ENCODE peak calls at places on chromosomes 7 and 10, in six cellular contexts. One of them, this sample, is unnamed.

GRCh38 chr10:61465807-61466425 is 12.7 kb upstream of the TMEM26 start:
- DNase-seq in stimulated activated naive CD4-positive, alpha-beta T cell treated with Interleukin-2 at 50 U/mL for 16 hours: no peak
- DNase-seq in KBM-7: peak; percentile 36
- DNase-seq in stimulated activated CD4-positive, alpha-beta T cell treated with anti-CD3 and anti-CD28 coated beads, Interleukin-2, amount 100 ng/mL, for 48 hours: no peak
- DNase-seq in MCF 10A: peak; percentile 28
- DNase-seq in EL: no peak
- DNase-seq in this sample: no peak

GRCh38 chr10:14200645-14201534 is 129.8 kb downstream of the FRMD4A start:
- DNase-seq in stimulated activated naive CD4-positive, alpha-beta T cell treated with Interleukin-2 at 50 U/mL for 16 hours: no peak
- DNase-seq in KBM-7: no peak
- DNase-seq in stimulated activated CD4-positive, alpha-beta T cell treated with anti-CD3 and anti-CD28 coated beads, Interleukin-2, amount 100 ng/mL, for 48 hours: peak; percentile 12
- DNase-seq in MCF 10A: peak; percentile 11
- DNase-seq in EL: peak; percentile 9
- DNase-seq in this sample: peak; percentile 18

GRCh38 chr10:132543916-132544743 is 6.5 kb downstream of the INPP5A start:
- DNase-seq in stimulated activated naive CD4-positive, alpha-beta T cell treated with Interleukin-2 at 50 U/mL for 16 hours: no peak
- DNase-seq in KBM-7: no peak
- DNase-seq in stimulated activated CD4-positive, alpha-beta T cell treated with anti-CD3 and anti-CD28 coated beads, Interleukin-2, amount 100 ng/mL, for 48 hours: no peak
- DNase-seq in MCF 10A: no peak
- DNase-seq in EL: no peak
- DNase-seq in this sample: no peak

GRCh38 chr10:127196227-127196954 is at the start of gene INSYN2A:
- DNase-seq in stimulated activated naive CD4-positive, alpha-beta T cell treated with Interleukin-2 at 50 U/mL for 16 hours: no peak
- DNase-seq in KBM-7: no peak
- DNase-seq in stimulated activated CD4-positive, alpha-beta T cell treated with anti-CD3 and anti-CD28 coated beads, Interleukin-2, amount 100 ng/mL, for 48 hours: no peak
- DNase-seq in MCF 10A: peak; percentile 30
- DNase-seq in EL: peak; percentile 71
- DNase-seq in this sample: no peak

GRCh38 chr7:123797673-123798526 is 47.1 kb upstream of the HYAL4 start:
- DNase-seq in stimulated activated naive CD4-positive, alpha-beta T cell treated with Interleukin-2 at 50 U/mL for 16 hours: no peak
- DNase-seq in KBM-7: peak; percentile 53
- DNase-seq in stimulated activated CD4-positive, alpha-beta T cell treated with anti-CD3 and anti-CD28 coated beads, Interleukin-2, amount 100 ng/mL, for 48 hours: no peak
- DNase-seq in MCF 10A: peak; percentile 95
- DNase-seq in EL: peak; percentile 55
- DNase-seq in this sample: peak; percentile 67

GRCh38 chr10:11625019-11625735 is 13.7 kb upstream of the USP6NL start:
- DNase-seq in stimulated activated naive CD4-positive, alpha-beta T cell treated with Interleukin-2 at 50 U/mL for 16 hours: no peak
- DNase-seq in KBM-7: no peak
- DNase-seq in stimulated activated CD4-positive, alpha-beta T cell treated with anti-CD3 and anti-CD28 coated beads, Interleukin-2, amount 100 ng/mL, for 48 hours: no peak
- DNase-seq in MCF 10A: no peak
- DNase-seq in EL: no peak
- DNase-seq in this sample: no peak

GRCh38 chr10:10870523-10871241 is 147.0 kb upstream of the CELF2 start:
- DNase-seq in stimulated activated naive CD4-positive, alpha-beta T cell treated with Interleukin-2 at 50 U/mL for 16 hours: no peak
- DNase-seq in KBM-7: peak; percentile 46
- DNase-seq in stimulated activated CD4-positive, alpha-beta T cell treated with anti-CD3 and anti-CD28 coated beads, Interleukin-2, amount 100 ng/mL, for 48 hours: no peak
- DNase-seq in MCF 10A: no peak
- DNase-seq in EL: no peak
- DNase-seq in this sample: no peak

GRCh38 chr7:26199301-26200112 is 1.0 kb downstream of the HNRNPA2B1 start:
- DNase-seq in stimulated activated naive CD4-positive, alpha-beta T cell treated with Interleukin-2 at 50 U/mL for 16 hours: peak; percentile 71
- DNase-seq in KBM-7: peak; percentile 82
- DNase-seq in stimulated activated CD4-positive, alpha-beta T cell treated with anti-CD3 and anti-CD28 coated beads, Interleukin-2, amount 100 ng/mL, for 48 hours: peak; percentile 50
- DNase-seq in MCF 10A: peak; percentile 66
- DNase-seq in EL: no peak
- DNase-seq in this sample: peak; percentile 50

GRCh38 chr10:92638037-92638436 is 45.1 kb downstream of the KIF11 start:
- DNase-seq in stimulated activated naive CD4-positive, alpha-beta T cell treated with Interleukin-2 at 50 U/mL for 16 hours: no peak
- DNase-seq in KBM-7: no peak
- DNase-seq in stimulated activated CD4-positive, alpha-beta T cell treated with anti-CD3 and anti-CD28 coated beads, Interleukin-2, amount 100 ng/mL, for 48 hours: no peak
- DNase-seq in MCF 10A: no peak
- DNase-seq in EL: no peak
- DNase-seq in this sample: no peak

GRCh38 chr10:1284076-1284475 is 227.9 kb downstream of the WDR37 start:
- DNase-seq in stimulated activated naive CD4-positive, alpha-beta T cell treated with Interleukin-2 at 50 U/mL for 16 hours: no peak
- DNase-seq in KBM-7: no peak
- DNase-seq in stimulated activated CD4-positive, alpha-beta T cell treated with anti-CD3 and anti-CD28 coated beads, Interleukin-2, amount 100 ng/mL, for 48 hours: no peak
- DNase-seq in MCF 10A: no peak
- DNase-seq in EL: no peak
- DNase-seq in this sample: no peak

GRCh38 chr7:77687747-77688144 is 8.5 kb upstream of the RSBN1L start:
- DNase-seq in stimulated activated naive CD4-positive, alpha-beta T cell treated with Interleukin-2 at 50 U/mL for 16 hours: no peak
- DNase-seq in KBM-7: no peak
- DNase-seq in stimulated activated CD4-positive, alpha-beta T cell treated with anti-CD3 and anti-CD28 coated beads, Interleukin-2, amount 100 ng/mL, for 48 hours: no peak
- DNase-seq in MCF 10A: no peak
- DNase-seq in EL: no peak
- DNase-seq in this sample: no peak

GRCh38 chr7:94060772-94061171 is 56.6 kb upstream of the BET1 start:
- DNase-seq in stimulated activated naive CD4-positive, alpha-beta T cell treated with Interleukin-2 at 50 U/mL for 16 hours: no peak
- DNase-seq in KBM-7: no peak
- DNase-seq in stimulated activated CD4-positive, alpha-beta T cell treated with anti-CD3 and anti-CD28 coated beads, Interleukin-2, amount 100 ng/mL, for 48 hours: no peak
- DNase-seq in MCF 10A: no peak
- DNase-seq in EL: peak; percentile 52
- DNase-seq in this sample: no peak

GRCh38 chr7:138890782-138891445 is 90.3 kb downstream of the KIAA1549 start:
- DNase-seq in stimulated activated naive CD4-positive, alpha-beta T cell treated with Interleukin-2 at 50 U/mL for 16 hours: no peak
- DNase-seq in KBM-7: no peak
- DNase-seq in stimulated activated CD4-positive, alpha-beta T cell treated with anti-CD3 and anti-CD28 coated beads, Interleukin-2, amount 100 ng/mL, for 48 hours: no peak
- DNase-seq in MCF 10A: no peak
- DNase-seq in EL: peak; percentile 91
- DNase-seq in this sample: no peak

GRCh38 chr7:144824360-144824759 is 11.5 kb downstream of the TPK1 start:
- DNase-seq in stimulated activated naive CD4-positive, alpha-beta T cell treated with Interleukin-2 at 50 U/mL for 16 hours: no peak
- DNase-seq in KBM-7: no peak
- DNase-seq in stimulated activated CD4-positive, alpha-beta T cell treated with anti-CD3 and anti-CD28 coated beads, Interleukin-2, amount 100 ng/mL, for 48 hours: no peak
- DNase-seq in MCF 10A: peak; percentile 60
- DNase-seq in EL: peak; percentile 63
- DNase-seq in this sample: no peak

GRCh38 chr7:159144756-159145543 is at the start of gene VIPR2:
- DNase-seq in stimulated activated naive CD4-positive, alpha-beta T cell treated with Interleukin-2 at 50 U/mL for 16 hours: no peak
- DNase-seq in KBM-7: no peak
- DNase-seq in stimulated activated CD4-positive, alpha-beta T cell treated with anti-CD3 and anti-CD28 coated beads, Interleukin-2, amount 100 ng/mL, for 48 hours: peak; percentile 15
- DNase-seq in MCF 10A: no peak
- DNase-seq in EL: no peak
- DNase-seq in this sample: no peak

GRCh38 chr10:102342958-102343357 is 52.5 kb upstream of the NFKB2 start:
- DNase-seq in stimulated activated naive CD4-positive, alpha-beta T cell treated with Interleukin-2 at 50 U/mL for 16 hours: no peak
- DNase-seq in KBM-7: no peak
- DNase-seq in stimulated activated CD4-positive, alpha-beta T cell treated with anti-CD3 and anti-CD28 coated beads, Interleukin-2, amount 100 ng/mL, for 48 hours: no peak
- DNase-seq in MCF 10A: peak; percentile 61
- DNase-seq in EL: peak; percentile 70
- DNase-seq in this sample: no peak

GRCh38 chr7:16786257-16786656 is 18.5 kb downstream of the AGR2 start:
- DNase-seq in stimulated activated naive CD4-positive, alpha-beta T cell treated with Interleukin-2 at 50 U/mL for 16 hours: no peak
- DNase-seq in KBM-7: no peak
- DNase-seq in stimulated activated CD4-positive, alpha-beta T cell treated with anti-CD3 and anti-CD28 coated beads, Interleukin-2, amount 100 ng/mL, for 48 hours: no peak
- DNase-seq in MCF 10A: no peak
- DNase-seq in EL: no peak
- DNase-seq in this sample: no peak

GRCh38 chr7:34277016-34277800 is 371.9 kb downstream of the BMPER start:
- DNase-seq in stimulated activated naive CD4-positive, alpha-beta T cell treated with Interleukin-2 at 50 U/mL for 16 hours: no peak
- DNase-seq in KBM-7: peak; percentile 8
- DNase-seq in stimulated activated CD4-positive, alpha-beta T cell treated with anti-CD3 and anti-CD28 coated beads, Interleukin-2, amount 100 ng/mL, for 48 hours: no peak
- DNase-seq in MCF 10A: peak; percentile 17
- DNase-seq in EL: peak; percentile 49
- DNase-seq in this sample: no peak

GRCh38 chr10:86964061-86964846 is 4.0 kb upstream of the ADIRF start:
- DNase-seq in stimulated activated naive CD4-positive, alpha-beta T cell treated with Interleukin-2 at 50 U/mL for 16 hours: no peak
- DNase-seq in KBM-7: no peak
- DNase-seq in stimulated activated CD4-positive, alpha-beta T cell treated with anti-CD3 and anti-CD28 coated beads, Interleukin-2, amount 100 ng/mL, for 48 hours: no peak
- DNase-seq in MCF 10A: no peak
- DNase-seq in EL: no peak
- DNase-seq in this sample: no peak

GRCh38 chr7:42456267-42456666 is 219.3 kb upstream of the GLI3 start:
- DNase-seq in stimulated activated naive CD4-positive, alpha-beta T cell treated with Interleukin-2 at 50 U/mL for 16 hours: no peak
- DNase-seq in KBM-7: no peak
- DNase-seq in stimulated activated CD4-positive, alpha-beta T cell treated with anti-CD3 and anti-CD28 coated beads, Interleukin-2, amount 100 ng/mL, for 48 hours: no peak
- DNase-seq in MCF 10A: no peak
- DNase-seq in EL: no peak
- DNase-seq in this sample: no peak

GRCh38 chr7:135169141-135169935 is 1.2 kb downstream of the CYREN start:
- DNase-seq in stimulated activated naive CD4-positive, alpha-beta T cell treated with Interleukin-2 at 50 U/mL for 16 hours: peak; percentile 63
- DNase-seq in KBM-7: peak; percentile 68
- DNase-seq in stimulated activated CD4-positive, alpha-beta T cell treated with anti-CD3 and anti-CD28 coated beads, Interleukin-2, amount 100 ng/mL, for 48 hours: peak; percentile 47
- DNase-seq in MCF 10A: peak; percentile 73
- DNase-seq in EL: peak; percentile 54
- DNase-seq in this sample: no peak

GRCh38 chr7:27124096-27124978 is 6.2 kb downstream of the HOXA4 start:
- DNase-seq in stimulated activated naive CD4-positive, alpha-beta T cell treated with Interleukin-2 at 50 U/mL for 16 hours: no peak
- DNase-seq in KBM-7: no peak
- DNase-seq in stimulated activated CD4-positive, alpha-beta T cell treated with anti-CD3 and anti-CD28 coated beads, Interleukin-2, amount 100 ng/mL, for 48 hours: no peak
- DNase-seq in MCF 10A: no peak
- DNase-seq in EL: peak; percentile 79
- DNase-seq in this sample: no peak

GRCh38 chr10:3807928-3808496 is 23.0 kb upstream of the KLF6 start:
- DNase-seq in stimulated activated naive CD4-positive, alpha-beta T cell treated with Interleukin-2 at 50 U/mL for 16 hours: no peak
- DNase-seq in KBM-7: peak; percentile 52
- DNase-seq in stimulated activated CD4-positive, alpha-beta T cell treated with anti-CD3 and anti-CD28 coated beads, Interleukin-2, amount 100 ng/mL, for 48 hours: no peak
- DNase-seq in MCF 10A: no peak
- DNase-seq in EL: no peak
- DNase-seq in this sample: no peak

GRCh38 chr7:32602470-32602869 is 107.2 kb downstream of the AVL9 start:
- DNase-seq in stimulated activated naive CD4-positive, alpha-beta T cell treated with Interleukin-2 at 50 U/mL for 16 hours: no peak
- DNase-seq in KBM-7: no peak
- DNase-seq in stimulated activated CD4-positive, alpha-beta T cell treated with anti-CD3 and anti-CD28 coated beads, Interleukin-2, amount 100 ng/mL, for 48 hours: no peak
- DNase-seq in MCF 10A: no peak
- DNase-seq in EL: no peak
- DNase-seq in this sample: no peak

GRCh38 chr10:110445871-110446270 is 51.8 kb upstream of the DUSP5 start:
- DNase-seq in stimulated activated naive CD4-positive, alpha-beta T cell treated with Interleukin-2 at 50 U/mL for 16 hours: no peak
- DNase-seq in KBM-7: no peak
- DNase-seq in stimulated activated CD4-positive, alpha-beta T cell treated with anti-CD3 and anti-CD28 coated beads, Interleukin-2, amount 100 ng/mL, for 48 hours: no peak
- DNase-seq in MCF 10A: no peak
- DNase-seq in EL: no peak
- DNase-seq in this sample: no peak

GRCh38 chr7:30434140-30434799 is 44.3 kb downstream of the NOD1 start:
- DNase-seq in stimulated activated naive CD4-positive, alpha-beta T cell treated with Interleukin-2 at 50 U/mL for 16 hours: no peak
- DNase-seq in KBM-7: peak; percentile 45
- DNase-seq in stimulated activated CD4-positive, alpha-beta T cell treated with anti-CD3 and anti-CD28 coated beads, Interleukin-2, amount 100 ng/mL, for 48 hours: no peak
- DNase-seq in MCF 10A: no peak
- DNase-seq in EL: no peak
- DNase-seq in this sample: no peak

GRCh38 chr10:6610647-6611046 is 30.6 kb upstream of the PRKCQ start:
- DNase-seq in stimulated activated naive CD4-positive, alpha-beta T cell treated with Interleukin-2 at 50 U/mL for 16 hours: no peak
- DNase-seq in KBM-7: no peak
- DNase-seq in stimulated activated CD4-positive, alpha-beta T cell treated with anti-CD3 and anti-CD28 coated beads, Interleukin-2, amount 100 ng/mL, for 48 hours: no peak
- DNase-seq in MCF 10A: no peak
- DNase-seq in EL: no peak
- DNase-seq in this sample: no peak

GRCh38 chr7:132881317-132881716 is 200.6 kb downstream of the CHCHD3 start:
- DNase-seq in stimulated activated naive CD4-positive, alpha-beta T cell treated with Interleukin-2 at 50 U/mL for 16 hours: no peak
- DNase-seq in KBM-7: no peak
- DNase-seq in stimulated activated CD4-positive, alpha-beta T cell treated with anti-CD3 and anti-CD28 coated beads, Interleukin-2, amount 100 ng/mL, for 48 hours: no peak
- DNase-seq in MCF 10A: no peak
- DNase-seq in EL: no peak
- DNase-seq in this sample: peak; percentile 66

GRCh38 chr7:81408728-81409127 is 361.1 kb downstream of the HGF start:
- DNase-seq in stimulated activated naive CD4-positive, alpha-beta T cell treated with Interleukin-2 at 50 U/mL for 16 hours: no peak
- DNase-seq in KBM-7: no peak
- DNase-seq in stimulated activated CD4-positive, alpha-beta T cell treated with anti-CD3 and anti-CD28 coated beads, Interleukin-2, amount 100 ng/mL, for 48 hours: no peak
- DNase-seq in MCF 10A: peak; percentile 6
- DNase-seq in EL: no peak
- DNase-seq in this sample: no peak